ENCODE peak calls at places on chromosomes 16 and 17, in five cellular contexts. One of them, this sample, is unnamed.

GRCh38 chr16:83713597-83713996 is 94.2 kb upstream of the HSBP1 start:
- DNase-seq in NCI-H2081: no peak
- DNase-seq in effector memory CD4-positive, alpha-beta T cell: no peak
- DNase-seq in lung: peak
- DNase-seq in bronchial epithelial cell: no peak
- DNase-seq in this sample: no peak

GRCh38 chr16:85194528-85195270 is 82.4 kb upstream of the CIBAR2 start:
- DNase-seq in NCI-H2081: no peak
- DNase-seq in effector memory CD4-positive, alpha-beta T cell: no peak
- DNase-seq in lung: no peak
- DNase-seq in bronchial epithelial cell: no peak
- DNase-seq in this sample: no peak

GRCh38 chr17:8887834-8888703 is 20.6 kb upstream of the PIK3R6 start:
- DNase-seq in NCI-H2081: no peak
- DNase-seq in effector memory CD4-positive, alpha-beta T cell: no peak
- DNase-seq in lung: no peak
- DNase-seq in bronchial epithelial cell: no peak
- DNase-seq in this sample: no peak

GRCh38 chr17:57035971-57036481 is 49.0 kb upstream of the AKAP1 start:
- DNase-seq in NCI-H2081: no peak
- DNase-seq in effector memory CD4-positive, alpha-beta T cell: no peak
- DNase-seq in lung: peak
- DNase-seq in bronchial epithelial cell: peak
- DNase-seq in this sample: peak

GRCh38 chr17:78322858-78323455 is 36.9 kb downstream of the SOCS3 start:
- DNase-seq in NCI-H2081: no peak
- DNase-seq in effector memory CD4-positive, alpha-beta T cell: no peak
- DNase-seq in lung: no peak
- DNase-seq in bronchial epithelial cell: no peak
- DNase-seq in this sample: no peak

GRCh38 chr16:85867189-85867588 is 31.8 kb upstream of the IRF8 start:
- DNase-seq in NCI-H2081: no peak
- DNase-seq in effector memory CD4-positive, alpha-beta T cell: no peak
- DNase-seq in lung: no peak
- DNase-seq in bronchial epithelial cell: no peak
- DNase-seq in this sample: no peak

GRCh38 chr17:8288336-8289102 is at the start of gene RANGRF:
- DNase-seq in NCI-H2081: peak
- DNase-seq in effector memory CD4-positive, alpha-beta T cell: peak
- DNase-seq in lung: peak
- DNase-seq in bronchial epithelial cell: peak
- DNase-seq in this sample: peak

GRCh38 chr16:12228607-12229499 is 252.3 kb downstream of the SNX29 start:
- DNase-seq in NCI-H2081: no peak
- DNase-seq in effector memory CD4-positive, alpha-beta T cell: no peak
- DNase-seq in lung: no peak
- DNase-seq in bronchial epithelial cell: peak
- DNase-seq in this sample: peak

GRCh38 chr17:14198013-14198412 is 38.6 kb downstream of the CDRT15 start:
- DNase-seq in NCI-H2081: no peak
- DNase-seq in effector memory CD4-positive, alpha-beta T cell: no peak
- DNase-seq in lung: peak
- DNase-seq in bronchial epithelial cell: no peak
- DNase-seq in this sample: peak

GRCh38 chr16:55655709-55656694 is at the start of gene SLC6A2:
- DNase-seq in NCI-H2081: no peak
- DNase-seq in effector memory CD4-positive, alpha-beta T cell: no peak
- DNase-seq in lung: no peak
- DNase-seq in bronchial epithelial cell: no peak
- DNase-seq in this sample: no peak

GRCh38 chr16:68116256-68116853 is 31.2 kb downstream of the NFATC3 start:
- DNase-seq in NCI-H2081: no peak
- DNase-seq in effector memory CD4-positive, alpha-beta T cell: no peak
- DNase-seq in lung: no peak
- DNase-seq in bronchial epithelial cell: peak
- DNase-seq in this sample: no peak

GRCh38 chr16:83933885-83934683 is 19.0 kb upstream of the OSGIN1 start:
- DNase-seq in NCI-H2081: no peak
- DNase-seq in effector memory CD4-positive, alpha-beta T cell: no peak
- DNase-seq in lung: no peak
- DNase-seq in bronchial epithelial cell: no peak
- DNase-seq in this sample: no peak

GRCh38 chr16:27448531-27449433 is 46.8 kb downstream of the IL21R start:
- DNase-seq in NCI-H2081: no peak
- DNase-seq in effector memory CD4-positive, alpha-beta T cell: no peak
- DNase-seq in lung: no peak
- DNase-seq in bronchial epithelial cell: no peak
- DNase-seq in this sample: no peak

GRCh38 chr16:154223-155030 is 2.0 kb downstream of the HBZ start:
- DNase-seq in NCI-H2081: peak
- DNase-seq in effector memory CD4-positive, alpha-beta T cell: no peak
- DNase-seq in lung: no peak
- DNase-seq in bronchial epithelial cell: peak
- DNase-seq in this sample: no peak

GRCh38 chr17:48254896-48255295 is 147.3 kb downstream of the SNX11 start:
- DNase-seq in NCI-H2081: no peak
- DNase-seq in effector memory CD4-positive, alpha-beta T cell: no peak
- DNase-seq in lung: no peak
- DNase-seq in bronchial epithelial cell: no peak
- DNase-seq in this sample: no peak

GRCh38 chr17:48564200-48565023 is 13.7 kb downstream of the HOXB4 start:
- DNase-seq in NCI-H2081: no peak
- DNase-seq in effector memory CD4-positive, alpha-beta T cell: no peak
- DNase-seq in lung: no peak
- DNase-seq in bronchial epithelial cell: no peak
- DNase-seq in this sample: peak

GRCh38 chr17:81926451-81927144 is 937 bp downstream of the MAFG start:
- DNase-seq in NCI-H2081: no peak
- DNase-seq in effector memory CD4-positive, alpha-beta T cell: peak
- DNase-seq in lung: peak
- DNase-seq in bronchial epithelial cell: peak
- DNase-seq in this sample: peak

GRCh38 chr17:59361386-59361785 is 29.9 kb downstream of the YPEL2 start:
- DNase-seq in NCI-H2081: no peak
- DNase-seq in effector memory CD4-positive, alpha-beta T cell: no peak
- DNase-seq in lung: no peak
- DNase-seq in bronchial epithelial cell: no peak
- DNase-seq in this sample: no peak